ENCODE peak calls at places on chromosomes 12 and 14, in nine cellular contexts. X is endodermal cell, Y is KG1, N is left ventricle myocardium superior, H is amniotic stem cell, F is islet precursor cell, W is fibroblast of the aortic adventitia, P is GM13977, I is anterior cingulate cortex. S is an unnamed sample.

GRCh38 chr12:40207551-40207950 is 17.2 kb upstream of the LRRK2 start:
- DNase-seq in F (no peak), N (no peak), P (no peak), Y (no peak), W (no peak), X (no peak), H (no peak), I (no peak), S (no peak)

GRCh38 chr12:117564885-117565284 is 203.5 kb upstream of the NOS1 start:
- DNase-seq in N (no peak), I (no peak), P (no peak), W (no peak), H (no peak), F (no peak), Y (no peak), X (peak), S (no peak)

GRCh38 chr12:25436206-25436912 is 116.7 kb downstream of the LMNTD1 start:
- DNase-seq in F (peak), I (peak), Y (peak), W (peak), P (peak), X (peak), H (peak), N (no peak), S (no peak)

GRCh38 chr14:37594916-37595808 is at the start of the genes FOXA1 and TTC6:
- DNase-seq in F (peak), N (no peak), X (peak), Y (no peak), P (peak), I (no peak), H (no peak), W (peak), S (no peak)

GRCh38 chr12:24425601-24425970 is 476.1 kb upstream of the SOX5 start:
- DNase-seq in F (no peak), W (no peak), X (no peak), N (no peak), I (no peak), Y (no peak), P (no peak), H (no peak), S (no peak)

GRCh38 chr12:54018608-54018984 is 9.6 kb upstream of the HOXC6 start:
- DNase-seq in W (no peak), I (no peak), H (no peak), F (peak), P (no peak), Y (no peak), N (no peak), X (peak), S (no peak)

GRCh38 chr12:57795354-57795753 is 12.8 kb downstream of the TSFM start:
- DNase-seq in N (no peak), P (no peak), H (no peak), X (no peak), Y (no peak), F (no peak), W (no peak), I (no peak), S (no peak)

GRCh38 chr14:70808402-70809237 is 693 bp downstream of the MAP3K9 start:
- DNase-seq in Y (no peak), F (peak), X (peak), I (peak), H (no peak), P (peak), N (peak), W (no peak), S (no peak)

GRCh38 chr14:50882932-50883826 is 11.3 kb downstream of the ABHD12B start:
- DNase-seq in W (no peak), I (no peak), P (no peak), Y (no peak), X (no peak), N (no peak), F (peak), H (no peak), S (no peak)

GRCh38 chr14:80636071-80636470 is 305.5 kb downstream of the CEP128 start:
- DNase-seq in W (no peak), I (no peak), H (no peak), X (no peak), P (no peak), F (no peak), Y (no peak), N (no peak), S (no peak)

S was measured in BJ.